ENCODE peak calls at places on chromosomes 2 and 18, in eight cellular contexts. Z, D, S, G, Q, H, X and O are unnamed samples.
A peak's percentile ranks its signal among the peaks of the same experiment; 100 is the strongest.

GRCh38 chr2:162465430-162465829 is 121.5 kb downstream of the GCA start:
- DNase-seq in H (no peak), Z (no peak), X (no peak), G (no peak), S (no peak), Q (no peak), D (no peak), O (no peak)

GRCh38 chr18:39168723-39169122 is 1603.1 kb upstream of the CELF4 start:
- DNase-seq in X (no peak), D (no peak), H (no peak), Z (no peak), G (no peak), Q (no peak), S (no peak), O (no peak)

GRCh38 chr18:23532848-23533247 is 29.5 kb downstream of the RMC1 start:
- DNase-seq in X (no peak), S (no peak), Q (no peak), D (no peak), Z (no peak), H (peak; percentile 53), G (no peak), O (no peak)

GRCh38 chr2:15890936-15891905 is 49.1 kb upstream of the MYCN start:
- DNase-seq in G (peak; percentile 62), X (peak; percentile 38), S (no peak), Q (no peak), H (no peak), Z (no peak), D (no peak), O (no peak)

GRCh38 chr2:59754336-59754735 is 799.1 kb downstream of the BCL11A start:
- DNase-seq in Q (no peak), H (no peak), G (no peak), D (no peak), Z (no peak), S (peak; percentile 8), X (no peak), O (no peak)

GRCh38 chr2:158729873-158730620 is 65.1 kb upstream of the DAPL1 start:
- DNase-seq in G (no peak), S (no peak), X (no peak), Z (no peak), Q (no peak), D (no peak), H (no peak), O (no peak)

GRCh38 chr2:133591164-133591563 is 22.9 kb upstream of the NCKAP5 start:
- DNase-seq in Q (no peak), G (peak; percentile 6), S (no peak), D (peak; percentile 42), H (no peak), Z (no peak), X (no peak), O (no peak)

GRCh38 chr2:31413876-31414550 is 529 bp downstream of the XDH start:
- DNase-seq in Q (no peak), X (no peak), G (peak; percentile 27), Z (no peak), H (no peak), D (no peak), S (peak; percentile 2), O (no peak)

GRCh38 chr2:163665817-163666216 is 70.0 kb downstream of the FIGN start:
- DNase-seq in Z (peak; percentile 30), Q (no peak), H (no peak), D (no peak), G (no peak), X (peak; percentile 69), S (no peak), O (no peak)

GRCh38 chr2:132415256-132416079 is 1.1 kb upstream of the GPR39 start:
- DNase-seq in G (no peak), Z (peak; percentile 21), X (no peak), S (no peak), H (peak; percentile 29), Q (no peak), D (no peak), O (no peak)

GRCh38 chr18:9506046-9506792 is 30.9 kb downstream of the RALBP1 start:
- DNase-seq in S (peak; percentile 62), D (peak; percentile 56), Z (no peak), Q (no peak), H (no peak), G (no peak), X (no peak), O (no peak)

GRCh38 chr2:191443446-191443845 is 198.2 kb downstream of the MYO1B start:
- DNase-seq in Q (no peak), H (no peak), Z (no peak), X (no peak), S (no peak), D (no peak), G (no peak), O (no peak)

GRCh38 chr2:107775791-107776190 is 50.9 kb upstream of the RGPD4 start:
- DNase-seq in X (no peak), G (no peak), H (no peak), D (no peak), S (no peak), Q (no peak), Z (no peak), O (no peak)

GRCh38 chr2:119792907-119793312 is 33.2 kb downstream of the PTPN4 start:
- DNase-seq in Z (no peak), H (no peak), D (no peak), Q (no peak), X (no peak), G (no peak), S (no peak), O (no peak)

GRCh38 chr18:2526320-2526719 is 45.0 kb downstream of the METTL4 start:
- DNase-seq in H (no peak), Q (no peak), D (no peak), S (no peak), Z (no peak), X (no peak), G (no peak), O (no peak)

GRCh38 chr2:148508878-148509702 is 135.5 kb upstream of the EPC2 start:
- DNase-seq in D (peak; percentile 81), Q (peak; percentile 65), Z (peak; percentile 81), G (peak; percentile 77), H (peak; percentile 71), S (peak; percentile 87), X (peak; percentile 90), O (peak; percentile 89)

GRCh38 chr2:180040146-180040925 is 33.2 kb upstream of the CWC22 start:
- DNase-seq in D (no peak), X (no peak), H (no peak), Z (no peak), G (no peak), S (no peak), Q (no peak), O (no peak)

DNA sequence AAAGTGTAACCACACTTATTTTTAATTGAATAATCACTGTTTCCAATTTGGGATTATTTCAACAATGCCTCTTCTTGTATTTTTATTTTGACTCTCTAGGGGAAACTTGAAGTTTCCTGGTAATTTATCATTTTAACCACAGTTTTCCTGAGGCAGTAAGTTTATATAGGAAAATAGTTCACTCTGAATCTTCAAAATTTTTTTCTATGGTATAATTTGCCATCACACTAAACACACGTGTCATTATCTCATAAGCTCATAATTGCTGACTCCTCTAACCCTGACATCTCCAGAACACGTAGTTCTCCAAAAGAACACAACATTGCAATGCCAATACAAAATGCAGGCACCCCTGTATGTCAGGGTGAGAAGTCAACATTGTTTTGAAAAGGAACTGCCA is 102.2 kb upstream of the FZD7 start:
- DNase-seq in X (no peak), Z (no peak), H (no peak), D (no peak), G (no peak), Q (no peak), S (no peak), O (no peak)
- H3K4me1 ChIP-seq in X (peaks cover 5% of the 10 kb centered on the region), Z (no peaks in the 10 kb centered on the region), H (no peaks in the 10 kb centered on the region), D (no peaks in the 10 kb centered on the region), G (peaks cover 24% of the 10 kb centered on the region), Q (no peaks in the 10 kb centered on the region), S (no peaks in the 10 kb centered on the region), O (peaks cover 10% of the 10 kb centered on the region)

GRCh38 chr2:240024766-240025165 is 376 bp downstream of the NDUFA10 start:
- DNase-seq in S (peak; percentile 25), Z (peak; percentile 24), X (peak; percentile 45), Q (no peak), D (no peak), H (peak; percentile 28), G (no peak), O (no peak)

GRCh38 chr2:240021488-240022104 is 3.5 kb downstream of the NDUFA10 start:
- DNase-seq in H (peak; percentile 45), Q (peak; percentile 51), G (peak; percentile 85), X (peak; percentile 79), Z (peak; percentile 81), D (peak; percentile 72), S (peak; percentile 68), O (no peak)

GRCh38 chr2:240018071-240018750 is 6.9 kb downstream of the NDUFA10 start:
- DNase-seq in D (no peak), S (no peak), X (no peak), Q (no peak), G (no peak), Z (no peak), H (no peak), O (no peak)

DNA sequence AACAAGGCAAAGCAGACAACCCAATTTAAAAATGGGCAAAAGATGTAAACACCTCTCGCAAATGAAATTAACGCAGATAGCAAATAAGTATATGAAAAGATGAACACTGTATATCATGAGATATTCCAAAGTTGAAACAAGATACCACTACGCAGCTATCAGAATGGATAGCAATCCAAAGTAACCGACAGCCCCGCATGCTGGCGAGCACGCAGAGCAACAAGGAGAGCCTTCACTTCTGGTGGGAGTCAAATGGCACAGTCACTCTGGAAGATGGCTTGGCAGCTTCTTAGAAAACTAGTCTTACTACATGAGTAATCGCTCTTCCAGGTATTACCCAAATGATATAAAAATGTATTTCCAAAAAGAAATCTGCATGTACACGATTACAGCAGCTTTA is 1.4 kb downstream of the NDUFA10 start:
- DNase-seq in S (peak; percentile 67), Q (no peak), D (no peak), Z (no peak), X (no peak), H (no peak), G (no peak), O (no peak)
- TF ChIP-seq EP300 in S (no peak), Q (no peak), D (no peak), Z (no peak), X (no peak), H (no peak), G (no peak), O (no peak)

DNA sequence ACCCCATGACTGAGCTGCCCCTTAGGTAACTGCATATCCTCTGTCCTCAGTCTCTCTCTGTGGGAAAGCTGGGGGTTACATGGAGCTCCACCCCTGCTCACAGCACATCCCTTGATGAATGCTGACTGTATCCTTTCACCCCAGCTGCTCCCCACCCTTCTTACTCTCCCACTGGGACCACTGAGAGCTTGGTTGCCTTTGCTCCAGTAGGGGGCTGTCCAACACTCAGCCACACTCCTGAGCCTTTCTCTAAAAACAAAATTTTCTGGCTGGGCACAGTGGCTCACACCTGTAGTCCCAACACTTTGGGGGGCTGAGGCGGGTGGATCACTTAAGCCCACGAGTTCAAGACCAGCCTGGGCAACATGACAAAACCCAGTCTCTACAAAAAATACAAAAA is 89.2 kb upstream of the MSH2 start:
- DNase-seq in G (no peak), Z (no peak), H (no peak), S (peak; percentile 24), D (no peak), Q (no peak), X (no peak), O (no peak)
- TF ChIP-seq CTCF in G (no peak), Z (no peak), H (no peak), S (peak; percentile 22), D (no peak), Q (no peak), X (peak; percentile 50), O (no peak)

DNA sequence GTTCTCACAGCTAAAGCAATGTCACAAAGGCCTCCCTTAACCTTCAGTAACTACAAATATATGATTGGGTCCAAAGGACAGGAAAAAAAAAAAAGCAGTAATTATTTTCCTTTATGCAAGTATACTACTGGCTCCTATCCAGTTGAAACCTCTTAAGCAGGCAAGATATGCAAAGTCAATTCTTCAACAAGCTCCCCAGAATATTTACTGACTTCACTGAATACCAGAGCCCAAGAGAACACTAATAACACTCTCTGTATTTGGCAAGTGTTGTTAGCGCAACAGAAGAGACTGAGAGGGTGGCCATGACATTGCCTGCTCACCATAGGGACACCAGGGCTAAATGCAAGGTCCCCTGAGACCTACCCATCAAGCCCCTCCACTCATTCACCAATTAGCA is 74.5 kb downstream of the AP1S3 start:
- DNase-seq in H (no peak), S (no peak), D (no peak), Q (no peak), X (peak; percentile 15), Z (no peak), G (no peak), O (no peak)
- H3K4me1 ChIP-seq in H (no peaks in the 10 kb centered on the region), S (no peaks in the 10 kb centered on the region), D (peaks cover 18% of the 10 kb centered on the region), Q (no peaks in the 10 kb centered on the region), X (peaks cover 41% of the 10 kb centered on the region), Z (peaks cover 54% of the 10 kb centered on the region), G (peaks cover 26% of the 10 kb centered on the region), O (peaks cover 26% of the 10 kb centered on the region)